ENCODE peak calls at places on chromosome 18, in six cellular contexts. J, E, S, C, F and Q are unnamed samples.

GRCh38 chr18:12552884-12553242 is 105.0 kb downstream of the SPIRE1 start:
- DNase-seq in E (no peak), S (no peak), J (no peak), C (no peak), F (no peak), Q (peak; percentile 18)

GRCh38 chr18:69128978-69129377 is 271.7 kb upstream of the DOK6 start:
- DNase-seq in F (no peak), J (no peak), S (no peak), E (no peak), C (no peak), Q (no peak)

GRCh38 chr18:75279381-75279780 is 68.8 kb downstream of the TSHZ1 start:
- DNase-seq in J (no peak), F (no peak), C (no peak), S (no peak), E (no peak), Q (no peak)

GRCh38 chr18:73933666-73934065 is 214.0 kb downstream of the FBXO15 start:
- DNase-seq in E (no peak), J (no peak), C (no peak), S (no peak), F (no peak), Q (no peak)

GRCh38 chr18:32018331-32019250 is at the start of gene RNF125:
- DNase-seq in F (peak; percentile 47), S (peak; percentile 13), C (peak; percentile 81), J (peak; percentile 95), E (peak; percentile 92), Q (peak; percentile 41)

GRCh38 chr18:65206551-65207260 is 544.1 kb upstream of the CDH7 start:
- DNase-seq in J (no peak), C (no peak), E (no peak), S (no peak), F (no peak), Q (no peak)

GRCh38 chr18:31419457-31419932 is 28.0 kb upstream of the DSG3 start:
- DNase-seq in S (no peak), E (no peak), C (no peak), J (no peak), F (no peak), Q (no peak)

GRCh38 chr18:13589316-13589715 is 137.0 kb downstream of the FAM210A start:
- DNase-seq in J (no peak), F (no peak), E (no peak), S (no peak), C (no peak), Q (no peak)